ENCODE peak calls at places on chromosome 11, in ten cellular contexts. One of them, this sample, is unnamed.

GRCh38 chr11:134372961-134373360 is 39.1 kb downstream of the B3GAT1 start:
- DNase-seq in NCI-H1930: no peak
- DNase-seq in kidney glomerular epithelial cell: no peak
- DNase-seq in effector CD8-positive, alpha-beta T cell: no peak
- DNase-seq in activated CD4-positive, alpha-beta T cell treated with anti-CD3 and anti-CD28 coated beads for 48 hours: no peak
- DNase-seq in heart left ventricle: no peak
- DNase-seq in kidney epithelial cell: no peak
- DNase-seq in effector memory CD8-positive, alpha-beta T cell: no peak
- DNase-seq in AG09309: no peak
- DNase-seq in mucosa of descending colon: no peak
- DNase-seq in this sample: no peak

GRCh38 chr11:70577258-70577603 is 178.9 kb downstream of the CTTN start:
- DNase-seq in NCI-H1930: no peak
- DNase-seq in effector memory CD8-positive, alpha-beta T cell: no peak
- DNase-seq in activated CD4-positive, alpha-beta T cell treated with anti-CD3 and anti-CD28 coated beads for 48 hours: no peak
- DNase-seq in kidney glomerular epithelial cell: no peak
- DNase-seq in effector CD8-positive, alpha-beta T cell: no peak
- DNase-seq in AG09309: no peak
- DNase-seq in kidney epithelial cell: no peak
- DNase-seq in heart left ventricle: peak
- DNase-seq in mucosa of descending colon: no peak
- DNase-seq in this sample: no peak

GRCh38 chr11:35223429-35223828 is 84.5 kb downstream of the CD44 start:
- DNase-seq in effector CD8-positive, alpha-beta T cell: no peak
- DNase-seq in kidney epithelial cell: no peak
- DNase-seq in NCI-H1930: no peak
- DNase-seq in mucosa of descending colon: no peak
- DNase-seq in kidney glomerular epithelial cell: no peak
- DNase-seq in heart left ventricle: peak
- DNase-seq in effector memory CD8-positive, alpha-beta T cell: no peak
- DNase-seq in activated CD4-positive, alpha-beta T cell treated with anti-CD3 and anti-CD28 coated beads for 48 hours: no peak
- DNase-seq in AG09309: peak
- DNase-seq in this sample: peak

GRCh38 chr11:44899959-44900358 is 50.7 kb downstream of the TP53I11 start:
- DNase-seq in effector CD8-positive, alpha-beta T cell: no peak
- DNase-seq in kidney glomerular epithelial cell: no peak
- DNase-seq in NCI-H1930: no peak
- DNase-seq in kidney epithelial cell: no peak
- DNase-seq in activated CD4-positive, alpha-beta T cell treated with anti-CD3 and anti-CD28 coated beads for 48 hours: peak
- DNase-seq in mucosa of descending colon: peak
- DNase-seq in heart left ventricle: no peak
- DNase-seq in effector memory CD8-positive, alpha-beta T cell: no peak
- DNase-seq in AG09309: peak
- DNase-seq in this sample: peak

GRCh38 chr11:36567684-36568083 is at the start of gene RAG1:
- DNase-seq in AG09309: no peak
- DNase-seq in activated CD4-positive, alpha-beta T cell treated with anti-CD3 and anti-CD28 coated beads for 48 hours: no peak
- DNase-seq in kidney epithelial cell: no peak
- DNase-seq in effector memory CD8-positive, alpha-beta T cell: no peak
- DNase-seq in mucosa of descending colon: no peak
- DNase-seq in kidney glomerular epithelial cell: no peak
- DNase-seq in effector CD8-positive, alpha-beta T cell: no peak
- DNase-seq in NCI-H1930: no peak
- DNase-seq in heart left ventricle: no peak
- DNase-seq in this sample: no peak

GRCh38 chr11:116379185-116379828 is 393.5 kb downstream of the BUD13 start:
- DNase-seq in NCI-H1930: no peak
- DNase-seq in kidney epithelial cell: no peak
- DNase-seq in heart left ventricle: peak
- DNase-seq in kidney glomerular epithelial cell: peak
- DNase-seq in activated CD4-positive, alpha-beta T cell treated with anti-CD3 and anti-CD28 coated beads for 48 hours: peak
- DNase-seq in effector CD8-positive, alpha-beta T cell: no peak
- DNase-seq in AG09309: no peak
- DNase-seq in effector memory CD8-positive, alpha-beta T cell: no peak
- DNase-seq in mucosa of descending colon: peak
- DNase-seq in this sample: no peak

GRCh38 chr11:79520086-79520485 is 79.3 kb upstream of the TENM4 start:
- DNase-seq in NCI-H1930: no peak
- DNase-seq in effector memory CD8-positive, alpha-beta T cell: no peak
- DNase-seq in kidney glomerular epithelial cell: no peak
- DNase-seq in AG09309: no peak
- DNase-seq in kidney epithelial cell: no peak
- DNase-seq in mucosa of descending colon: no peak
- DNase-seq in heart left ventricle: no peak
- DNase-seq in activated CD4-positive, alpha-beta T cell treated with anti-CD3 and anti-CD28 coated beads for 48 hours: no peak
- DNase-seq in effector CD8-positive, alpha-beta T cell: no peak
- DNase-seq in this sample: no peak

GRCh38 chr11:58525037-58525614 is 17.2 kb upstream of the OR5B21 start:
- DNase-seq in effector CD8-positive, alpha-beta T cell: peak
- DNase-seq in NCI-H1930: no peak
- DNase-seq in heart left ventricle: no peak
- DNase-seq in kidney glomerular epithelial cell: no peak
- DNase-seq in mucosa of descending colon: peak
- DNase-seq in kidney epithelial cell: no peak
- DNase-seq in effector memory CD8-positive, alpha-beta T cell: peak
- DNase-seq in AG09309: no peak
- DNase-seq in activated CD4-positive, alpha-beta T cell treated with anti-CD3 and anti-CD28 coated beads for 48 hours: peak
- DNase-seq in this sample: no peak

GRCh38 chr11:60767388-60767811 is 10.7 kb downstream of the MS4A15 start:
- DNase-seq in mucosa of descending colon: no peak
- DNase-seq in NCI-H1930: no peak
- DNase-seq in effector CD8-positive, alpha-beta T cell: no peak
- DNase-seq in effector memory CD8-positive, alpha-beta T cell: no peak
- DNase-seq in kidney glomerular epithelial cell: no peak
- DNase-seq in kidney epithelial cell: no peak
- DNase-seq in heart left ventricle: no peak
- DNase-seq in activated CD4-positive, alpha-beta T cell treated with anti-CD3 and anti-CD28 coated beads for 48 hours: peak
- DNase-seq in AG09309: no peak
- DNase-seq in this sample: peak

GRCh38 chr11:109853156-109853776 is 239.9 kb upstream of the ZC3H12C start:
- DNase-seq in activated CD4-positive, alpha-beta T cell treated with anti-CD3 and anti-CD28 coated beads for 48 hours: no peak
- DNase-seq in effector memory CD8-positive, alpha-beta T cell: no peak
- DNase-seq in kidney epithelial cell: peak
- DNase-seq in NCI-H1930: no peak
- DNase-seq in kidney glomerular epithelial cell: peak
- DNase-seq in effector CD8-positive, alpha-beta T cell: no peak
- DNase-seq in heart left ventricle: no peak
- DNase-seq in mucosa of descending colon: peak
- DNase-seq in AG09309: peak
- DNase-seq in this sample: no peak

GRCh38 chr11:63667993-63668392 is 3.2 kb downstream of the ATL3 start:
- DNase-seq in heart left ventricle: no peak
- DNase-seq in effector memory CD8-positive, alpha-beta T cell: no peak
- DNase-seq in activated CD4-positive, alpha-beta T cell treated with anti-CD3 and anti-CD28 coated beads for 48 hours: peak
- DNase-seq in AG09309: peak
- DNase-seq in effector CD8-positive, alpha-beta T cell: no peak
- DNase-seq in NCI-H1930: no peak
- DNase-seq in mucosa of descending colon: no peak
- DNase-seq in kidney epithelial cell: peak
- DNase-seq in kidney glomerular epithelial cell: peak
- DNase-seq in this sample: peak

GRCh38 chr11:8828580-8829358 is 82.2 kb upstream of the AKIP1 start:
- DNase-seq in kidney glomerular epithelial cell: no peak
- DNase-seq in activated CD4-positive, alpha-beta T cell treated with anti-CD3 and anti-CD28 coated beads for 48 hours: no peak
- DNase-seq in mucosa of descending colon: no peak
- DNase-seq in AG09309: no peak
- DNase-seq in effector CD8-positive, alpha-beta T cell: no peak
- DNase-seq in heart left ventricle: no peak
- DNase-seq in effector memory CD8-positive, alpha-beta T cell: no peak
- DNase-seq in NCI-H1930: no peak
- DNase-seq in kidney epithelial cell: no peak
- DNase-seq in this sample: no peak

GRCh38 chr11:75244052-75244814 is 3.7 kb downstream of the TPBGL start:
- DNase-seq in effector CD8-positive, alpha-beta T cell: no peak
- DNase-seq in AG09309: no peak
- DNase-seq in effector memory CD8-positive, alpha-beta T cell: no peak
- DNase-seq in NCI-H1930: no peak
- DNase-seq in kidney glomerular epithelial cell: no peak
- DNase-seq in heart left ventricle: no peak
- DNase-seq in activated CD4-positive, alpha-beta T cell treated with anti-CD3 and anti-CD28 coated beads for 48 hours: no peak
- DNase-seq in mucosa of descending colon: no peak
- DNase-seq in kidney epithelial cell: no peak
- DNase-seq in this sample: no peak

GRCh38 chr11:19774329-19774728 is 61.7 kb downstream of the NAV2 start:
- DNase-seq in effector memory CD8-positive, alpha-beta T cell: no peak
- DNase-seq in heart left ventricle: no peak
- DNase-seq in NCI-H1930: no peak
- DNase-seq in kidney glomerular epithelial cell: no peak
- DNase-seq in AG09309: no peak
- DNase-seq in effector CD8-positive, alpha-beta T cell: no peak
- DNase-seq in activated CD4-positive, alpha-beta T cell treated with anti-CD3 and anti-CD28 coated beads for 48 hours: no peak
- DNase-seq in mucosa of descending colon: no peak
- DNase-seq in kidney epithelial cell: no peak
- DNase-seq in this sample: no peak

GRCh38 chr11:61115498-61116224 is 13.4 kb downstream of the CD5 start:
- DNase-seq in effector memory CD8-positive, alpha-beta T cell: no peak
- DNase-seq in AG09309: no peak
- DNase-seq in mucosa of descending colon: no peak
- DNase-seq in NCI-H1930: no peak
- DNase-seq in heart left ventricle: no peak
- DNase-seq in kidney epithelial cell: no peak
- DNase-seq in activated CD4-positive, alpha-beta T cell treated with anti-CD3 and anti-CD28 coated beads for 48 hours: no peak
- DNase-seq in effector CD8-positive, alpha-beta T cell: no peak
- DNase-seq in kidney glomerular epithelial cell: no peak
- DNase-seq in this sample: no peak

GRCh38 chr11:587978-588380 is 11.7 kb downstream of the PHRF1 start:
- DNase-seq in mucosa of descending colon: no peak
- DNase-seq in effector CD8-positive, alpha-beta T cell: peak
- DNase-seq in kidney glomerular epithelial cell: peak
- DNase-seq in kidney epithelial cell: peak
- DNase-seq in AG09309: no peak
- DNase-seq in activated CD4-positive, alpha-beta T cell treated with anti-CD3 and anti-CD28 coated beads for 48 hours: peak
- DNase-seq in NCI-H1930: no peak
- DNase-seq in effector memory CD8-positive, alpha-beta T cell: peak
- DNase-seq in heart left ventricle: no peak
- DNase-seq in this sample: no peak

GRCh38 chr11:121460941-121461514 is 8.3 kb upstream of the SORL1-AS1 start:
- DNase-seq in effector CD8-positive, alpha-beta T cell: no peak
- DNase-seq in AG09309: no peak
- DNase-seq in mucosa of descending colon: no peak
- DNase-seq in NCI-H1930: no peak
- DNase-seq in kidney glomerular epithelial cell: no peak
- DNase-seq in activated CD4-positive, alpha-beta T cell treated with anti-CD3 and anti-CD28 coated beads for 48 hours: no peak
- DNase-seq in heart left ventricle: no peak
- DNase-seq in kidney epithelial cell: no peak
- DNase-seq in effector memory CD8-positive, alpha-beta T cell: no peak
- DNase-seq in this sample: no peak

GRCh38 chr11:134501406-134502152 is 89.5 kb upstream of the B3GAT1 start:
- DNase-seq in effector memory CD8-positive, alpha-beta T cell: no peak
- DNase-seq in AG09309: no peak
- DNase-seq in heart left ventricle: no peak
- DNase-seq in effector CD8-positive, alpha-beta T cell: no peak
- DNase-seq in NCI-H1930: no peak
- DNase-seq in mucosa of descending colon: no peak
- DNase-seq in activated CD4-positive, alpha-beta T cell treated with anti-CD3 and anti-CD28 coated beads for 48 hours: no peak
- DNase-seq in kidney epithelial cell: no peak
- DNase-seq in kidney glomerular epithelial cell: no peak
- DNase-seq in this sample: no peak

GRCh38 chr11:72088076-72088806 is 7.6 kb downstream of the LRRC51 start:
- DNase-seq in heart left ventricle: no peak
- DNase-seq in mucosa of descending colon: no peak
- DNase-seq in activated CD4-positive, alpha-beta T cell treated with anti-CD3 and anti-CD28 coated beads for 48 hours: no peak
- DNase-seq in effector CD8-positive, alpha-beta T cell: no peak
- DNase-seq in kidney glomerular epithelial cell: no peak
- DNase-seq in kidney epithelial cell: no peak
- DNase-seq in effector memory CD8-positive, alpha-beta T cell: no peak
- DNase-seq in NCI-H1930: no peak
- DNase-seq in AG09309: no peak
- DNase-seq in this sample: no peak

GRCh38 chr11:47415949-47416472 is 7.6 kb downstream of the SLC39A13 start:
- DNase-seq in heart left ventricle: peak
- DNase-seq in kidney glomerular epithelial cell: peak
- DNase-seq in NCI-H1930: no peak
- DNase-seq in activated CD4-positive, alpha-beta T cell treated with anti-CD3 and anti-CD28 coated beads for 48 hours: no peak
- DNase-seq in kidney epithelial cell: peak
- DNase-seq in effector memory CD8-positive, alpha-beta T cell: no peak
- DNase-seq in effector CD8-positive, alpha-beta T cell: no peak
- DNase-seq in mucosa of descending colon: peak
- DNase-seq in AG09309: peak
- DNase-seq in this sample: peak

GRCh38 chr11:69541501-69542313 is 60.2 kb downstream of the LINC01488 start:
- DNase-seq in kidney epithelial cell: peak
- DNase-seq in NCI-H1930: no peak
- DNase-seq in AG09309: no peak
- DNase-seq in mucosa of descending colon: no peak
- DNase-seq in effector CD8-positive, alpha-beta T cell: no peak
- DNase-seq in heart left ventricle: no peak
- DNase-seq in kidney glomerular epithelial cell: peak
- DNase-seq in activated CD4-positive, alpha-beta T cell treated with anti-CD3 and anti-CD28 coated beads for 48 hours: no peak
- DNase-seq in effector memory CD8-positive, alpha-beta T cell: no peak
- DNase-seq in this sample: peak

GRCh38 chr11:2301631-2302272 is at the start of the genes C11orf21 and TSPAN32:
- DNase-seq in effector memory CD8-positive, alpha-beta T cell: peak
- DNase-seq in heart left ventricle: peak
- DNase-seq in kidney glomerular epithelial cell: no peak
- DNase-seq in effector CD8-positive, alpha-beta T cell: peak
- DNase-seq in mucosa of descending colon: no peak
- DNase-seq in kidney epithelial cell: no peak
- DNase-seq in AG09309: no peak
- DNase-seq in NCI-H1930: no peak
- DNase-seq in activated CD4-positive, alpha-beta T cell treated with anti-CD3 and anti-CD28 coated beads for 48 hours: peak
- DNase-seq in this sample: no peak

GRCh38 chr11:32884770-32885384 is 7.7 kb upstream of the QSER1 start:
- DNase-seq in heart left ventricle: no peak
- DNase-seq in kidney glomerular epithelial cell: peak
- DNase-seq in effector CD8-positive, alpha-beta T cell: no peak
- DNase-seq in effector memory CD8-positive, alpha-beta T cell: no peak
- DNase-seq in NCI-H1930: no peak
- DNase-seq in kidney epithelial cell: no peak
- DNase-seq in activated CD4-positive, alpha-beta T cell treated with anti-CD3 and anti-CD28 coated beads for 48 hours: peak
- DNase-seq in mucosa of descending colon: no peak
- DNase-seq in AG09309: no peak
- DNase-seq in this sample: peak

GRCh38 chr11:42311944-42312343 is 852.5 kb upstream of the LRRC4C start:
- DNase-seq in effector CD8-positive, alpha-beta T cell: no peak
- DNase-seq in heart left ventricle: no peak
- DNase-seq in mucosa of descending colon: no peak
- DNase-seq in NCI-H1930: no peak
- DNase-seq in kidney glomerular epithelial cell: no peak
- DNase-seq in kidney epithelial cell: no peak
- DNase-seq in activated CD4-positive, alpha-beta T cell treated with anti-CD3 and anti-CD28 coated beads for 48 hours: no peak
- DNase-seq in effector memory CD8-positive, alpha-beta T cell: no peak
- DNase-seq in AG09309: no peak
- DNase-seq in this sample: no peak

GRCh38 chr11:105466582-105467228 is 143.2 kb upstream of the GRIA4 start:
- DNase-seq in heart left ventricle: no peak
- DNase-seq in activated CD4-positive, alpha-beta T cell treated with anti-CD3 and anti-CD28 coated beads for 48 hours: no peak
- DNase-seq in effector memory CD8-positive, alpha-beta T cell: no peak
- DNase-seq in effector CD8-positive, alpha-beta T cell: no peak
- DNase-seq in kidney glomerular epithelial cell: peak
- DNase-seq in NCI-H1930: no peak
- DNase-seq in AG09309: no peak
- DNase-seq in kidney epithelial cell: peak
- DNase-seq in mucosa of descending colon: no peak
- DNase-seq in this sample: no peak

GRCh38 chr11:95788921-95789505 is 569 bp downstream of the FAM76B start:
- DNase-seq in effector CD8-positive, alpha-beta T cell: peak
- DNase-seq in kidney glomerular epithelial cell: no peak
- DNase-seq in mucosa of descending colon: peak
- DNase-seq in NCI-H1930: peak
- DNase-seq in effector memory CD8-positive, alpha-beta T cell: peak
- DNase-seq in AG09309: no peak
- DNase-seq in heart left ventricle: no peak
- DNase-seq in activated CD4-positive, alpha-beta T cell treated with anti-CD3 and anti-CD28 coated beads for 48 hours: peak
- DNase-seq in kidney epithelial cell: no peak
- DNase-seq in this sample: peak

GRCh38 chr11:73322986-73323306 is 14.9 kb downstream of the ARHGEF17 start:
- DNase-seq in kidney glomerular epithelial cell: no peak
- DNase-seq in mucosa of descending colon: no peak
- DNase-seq in activated CD4-positive, alpha-beta T cell treated with anti-CD3 and anti-CD28 coated beads for 48 hours: no peak
- DNase-seq in AG09309: no peak
- DNase-seq in kidney epithelial cell: no peak
- DNase-seq in effector CD8-positive, alpha-beta T cell: no peak
- DNase-seq in NCI-H1930: no peak
- DNase-seq in heart left ventricle: no peak
- DNase-seq in effector memory CD8-positive, alpha-beta T cell: no peak
- DNase-seq in this sample: no peak

GRCh38 chr11:111913031-111913861 is 712 bp downstream of the HSPB2 start:
- DNase-seq in kidney glomerular epithelial cell: no peak
- DNase-seq in activated CD4-positive, alpha-beta T cell treated with anti-CD3 and anti-CD28 coated beads for 48 hours: no peak
- DNase-seq in AG09309: no peak
- DNase-seq in kidney epithelial cell: no peak
- DNase-seq in effector CD8-positive, alpha-beta T cell: no peak
- DNase-seq in heart left ventricle: peak
- DNase-seq in effector memory CD8-positive, alpha-beta T cell: no peak
- DNase-seq in NCI-H1930: no peak
- DNase-seq in mucosa of descending colon: no peak
- DNase-seq in this sample: peak